ENCODE peak calls at places on chromosomes 13 and 19, in ten cellular contexts. U is A549; T is HS-5; S is NCI-H2081; I is LHCN-M2; G is T-cell; J is activated gamma-delta T cell treated with Interleukin-2 at 50 U/mL for 16 hours; X is activated T-cell treated with anti-CD3 and anti-CD28 coated beads, Interleukin-2, amount 50 U/mL, for 72 hours; F is EL; O is adrenal gland. D is an unnamed sample.

GRCh38 chr19:39146686-39147450 is 21.3 kb downstream of the PAK4 start:
- DNase-seq in U (no peak), F (no peak), X (no peak), S (no peak), J (no peak), T (no peak), O (no peak), I (no peak), G (no peak), D (no peak)

GRCh38 chr13:110356362-110356761 is 49.3 kb downstream of the COL4A2 start:
- DNase-seq in G (no peak), F (no peak), O (no peak), S (no peak), X (no peak), I (no peak), J (no peak), U (no peak), T (no peak), D (peak; percentile 80)

GRCh38 chr19:33411621-33412180 is 38.2 kb downstream of the CEBPG start:
- DNase-seq in O (no peak), U (no peak), G (no peak), X (no peak), I (no peak), J (no peak), F (no peak), T (no peak), S (no peak), D (no peak)

GRCh38 chr13:71240906-71241305 is 626.1 kb downstream of the DACH1 start:
- DNase-seq in J (no peak), G (no peak), U (no peak), F (no peak), O (no peak), T (no peak), I (no peak), S (no peak), X (no peak), D (no peak)

GRCh38 chr19:47601180-47601904 is 7.6 kb upstream of the BICRA start:
- DNase-seq in G (no peak), O (no peak), S (no peak), F (no peak), U (no peak), J (no peak), T (no peak), X (peak; percentile 6), I (no peak), D (no peak)

GRCh38 chr19:37943480-37943879 is 36.5 kb downstream of the SIPA1L3 start:
- DNase-seq in F (no peak), G (no peak), X (no peak), U (no peak), T (no peak), O (no peak), S (no peak), I (no peak), J (no peak), D (no peak)

GRCh38 chr19:16296713-16297112 is 27.9 kb upstream of the KLF2 start:
- DNase-seq in O (no peak), X (no peak), S (no peak), I (peak; percentile 60), G (no peak), F (no peak), T (no peak), U (peak; percentile 69), J (no peak), D (no peak)

GRCh38 chr13:111177081-111177711 is 62.1 kb downstream of the ARHGEF7 start:
- DNase-seq in O (peak; percentile 52), G (peak; percentile 80), U (no peak), T (no peak), J (no peak), X (peak; percentile 50), I (peak; percentile 61), F (no peak), S (peak; percentile 23), D (peak; percentile 88)

GRCh38 chr13:77388944-77389616 is 62.2 kb upstream of the MYCBP2 start:
- DNase-seq in O (no peak), U (no peak), F (no peak), J (no peak), I (no peak), T (no peak), X (no peak), S (no peak), G (no peak), D (no peak)

D was measured in lower leg skin.